ENCODE peak calls at places on chromosome 19, in seven cellular contexts. R is WERI-Rb-1, O is left ventricle myocardium inferior, E is left lung, M is IMR-90, L is AG10803, Q is astrocyte of the spinal cord. H is an unnamed sample.

GRCh38 chr19:45643927-45644771 is 5.0 kb upstream of the EML2 start:
- DNase-seq in Q (no peak), O (no peak), L (no peak), M (no peak), E (no peak), R (no peak), H (no peak)

GRCh38 chr19:50314724-50315700 is 14.2 kb downstream of the KCNC3 start:
- DNase-seq in E (no peak), R (no peak), Q (no peak), L (no peak), M (no peak), O (no peak), H (no peak)

GRCh38 chr19:19649159-19649558 is 5.7 kb upstream of the GMIP start:
- DNase-seq in M (no peak), L (no peak), O (no peak), R (no peak), E (no peak), Q (no peak), H (no peak)

GRCh38 chr19:6738726-6739389 is 622 bp upstream of the TRIP10 start:
- DNase-seq in Q (no peak), L (no peak), R (peak), E (no peak), M (peak), O (peak), H (no peak)

GRCh38 chr19:50728084-50728737 is 5.0 kb downstream of the CLEC11A start:
- DNase-seq in L (peak), O (peak), Q (peak), R (peak), M (peak), E (peak), H (no peak)

GRCh38 chr19:20273951-20274578 is 107.1 kb downstream of the ZNF486 start:
- DNase-seq in R (no peak), E (no peak), M (no peak), O (no peak), Q (no peak), L (no peak), H (no peak)

GRCh38 chr19:33235269-33235995 is 9.8 kb upstream of the SLC7A10 start:
- DNase-seq in M (peak), E (peak), Q (peak), O (peak), R (peak), L (peak), H (peak)

GRCh38 chr19:30649934-30650614 is 277.9 kb downstream of the ZNF536 start:
- DNase-seq in O (no peak), Q (peak), L (peak), E (no peak), R (peak), M (peak), H (peak)

GRCh38 chr19:38034153-38034835 is 127.3 kb downstream of the SIPA1L3 start:
- DNase-seq in R (no peak), E (no peak), Q (peak), O (no peak), M (peak), L (no peak), H (no peak)

GRCh38 chr19:31675187-31675913 is 326.1 kb upstream of the TSHZ3 start:
- DNase-seq in O (no peak), E (no peak), M (peak), L (peak), Q (peak), R (no peak), H (no peak)

GRCh38 chr19:47628058-47628771 is 19.3 kb downstream of the BICRA start:
- DNase-seq in Q (no peak), E (no peak), L (no peak), M (no peak), R (no peak), O (no peak), H (no peak)

GRCh38 chr19:33767898-33768413 is 28.7 kb upstream of the KCTD15 start:
- DNase-seq in E (no peak), M (peak), Q (peak), L (no peak), R (no peak), O (no peak), H (peak)

GRCh38 chr19:38057954-38058690 is 151.1 kb downstream of the SIPA1L3 start:
- DNase-seq in L (no peak), M (no peak), Q (no peak), R (peak), E (peak), O (no peak), H (no peak)

GRCh38 chr19:18418034-18418724 is 1.0 kb upstream of the SSBP4 start:
- DNase-seq in E (peak), Q (no peak), M (no peak), R (no peak), O (no peak), L (no peak), H (no peak)
- H3K4me3 ChIP-seq in E (peak), Q (no peak), M (peak), R (no peak), O (peak), L (peak), H (no peak)

GRCh38 chr19:1791879-1792278 is 20.2 kb downstream of the ATP8B3 start:
- DNase-seq in O (no peak), M (no peak), R (no peak), E (no peak), L (no peak), Q (no peak), H (no peak)

GRCh38 chr19:1789282-1790020 is 22.6 kb downstream of the ATP8B3 start:
- DNase-seq in L (no peak), Q (no peak), E (no peak), R (no peak), M (no peak), O (no peak), H (no peak)

GRCh38 chr19:1796395-1797142 is 15.5 kb downstream of the ATP8B3 start:
- DNase-seq in O (no peak), M (no peak), L (no peak), R (no peak), Q (no peak), E (no peak), H (no peak)

GRCh38 chr19:1790054-1790762 is 21.9 kb downstream of the ATP8B3 start:
- DNase-seq in O (no peak), M (no peak), R (no peak), L (no peak), E (no peak), Q (no peak), H (peak)

DNA sequence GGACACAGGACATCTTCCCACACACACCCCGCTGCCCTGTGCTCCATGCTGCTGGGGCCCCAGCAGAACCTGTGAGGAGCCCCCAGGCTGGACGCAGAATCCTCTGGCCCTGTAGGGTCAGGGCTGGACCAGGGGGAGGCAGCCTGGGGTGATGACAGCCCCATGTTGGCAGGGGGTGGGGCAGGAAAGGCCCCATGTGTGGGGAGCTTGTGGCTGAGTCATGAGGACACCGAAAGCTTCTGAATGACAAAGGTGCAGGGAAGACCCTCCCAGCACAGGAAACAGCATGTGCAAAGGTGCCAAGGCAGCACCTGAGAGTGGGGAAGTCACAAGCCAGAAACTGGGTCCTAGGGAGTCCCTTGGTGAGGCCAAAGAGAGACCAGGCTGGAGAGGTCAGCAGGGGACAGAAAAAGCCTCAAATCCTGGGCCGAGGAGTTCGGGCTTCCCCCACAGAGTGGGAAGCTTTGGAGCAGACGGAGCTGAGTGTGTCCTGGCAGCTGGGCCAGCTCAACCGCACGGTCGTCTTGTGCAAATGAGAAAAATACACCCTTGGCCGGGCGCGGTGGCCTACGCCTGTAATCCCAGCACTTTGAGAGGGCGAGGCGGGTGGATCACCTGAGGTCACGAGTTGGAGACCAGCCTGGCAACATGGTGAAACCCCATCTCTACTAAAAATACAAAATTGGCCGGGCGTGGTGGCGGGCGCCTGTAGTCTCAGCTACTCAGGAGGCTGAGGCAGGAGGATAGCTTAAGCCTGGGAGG is 17.5 kb downstream of the ATP8B3 start:
- DNase-seq in O (no peak), Q (no peak), L (no peak), E (no peak), M (no peak), R (peak), H (no peak)
- H3K4me3 ChIP-seq in O (no peak), Q (no peak), L (no peak), E (no peak), M (no peak), R (no peak), H (no peak)

GRCh38 chr19:11611730-11612129 is 14.4 kb downstream of the ZNF627 start:
- DNase-seq in Q (no peak), L (no peak), R (no peak), E (no peak), O (no peak), M (no peak), H (no peak)

GRCh38 chr19:11612816-11613511 is 15.7 kb downstream of the ZNF627 start:
- DNase-seq in L (no peak), R (no peak), M (no peak), O (no peak), Q (no peak), E (no peak), H (peak)

GRCh38 chr19:11617207-11618062 is 20.2 kb downstream of the ZNF627 start:
- DNase-seq in E (no peak), L (no peak), M (no peak), O (no peak), Q (peak), R (no peak), H (no peak)
- H3K4me3 ChIP-seq in E (no peak), L (no peak), M (no peak), O (no peak), Q (no peak), R (no peak), H (no peak)

GRCh38 chr19:13040232-13040915 is 45.1 kb downstream of the NFIX start:
- DNase-seq in E (no peak), L (peak), M (no peak), O (no peak), R (no peak), Q (no peak), H (no peak)

GRCh38 chr19:13039211-13039789 is 44.0 kb downstream of the NFIX start:
- DNase-seq in E (no peak), O (no peak), Q (no peak), L (no peak), R (no peak), M (no peak), H (no peak)

GRCh38 chr19:13042443-13043130 is 47.3 kb downstream of the NFIX start:
- DNase-seq in O (no peak), E (no peak), L (peak), R (no peak), M (peak), Q (no peak), H (no peak)

GRCh38 chr19:13038306-13039210 is 43.3 kb downstream of the NFIX start:
- DNase-seq in Q (no peak), O (no peak), L (no peak), E (no peak), M (no peak), R (no peak), H (no peak)

DNA sequence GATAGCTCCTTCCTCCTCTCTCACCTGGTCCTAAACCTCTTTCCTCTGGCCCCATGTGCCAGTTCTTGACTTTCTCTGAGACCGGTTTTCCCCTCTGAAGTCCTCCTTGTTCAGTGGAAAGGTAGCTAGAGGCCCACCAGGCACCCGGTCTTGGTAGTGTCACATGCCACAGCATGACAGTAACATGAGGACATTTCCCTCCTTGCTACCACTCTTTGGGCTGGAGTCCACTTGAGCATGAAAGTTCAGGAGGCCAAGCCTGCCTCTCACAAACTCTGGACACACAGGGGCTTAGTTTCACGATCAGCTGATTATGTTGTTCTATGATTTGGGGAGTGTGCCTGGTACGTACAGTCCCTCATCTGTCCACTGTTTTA is 45.6 kb downstream of the NFIX start:
- DNase-seq in L (no peak), R (no peak), Q (no peak), M (no peak), E (no peak), O (no peak), H (no peak)
- H3K4me3 ChIP-seq in L (peak), R (no peak), Q (no peak), M (no peak), E (no peak), O (no peak), H (no peak)

GRCh38 chr19:2540251-2540645 is 64.3 kb downstream of the GADD45B start:
- DNase-seq in L (no peak), O (no peak), R (no peak), M (no peak), Q (no peak), E (no peak), H (no peak)
- H3K4me3 ChIP-seq in L (peak), O (peak), R (no peak), M (peak), Q (no peak), E (no peak), H (no peak)

DNA sequence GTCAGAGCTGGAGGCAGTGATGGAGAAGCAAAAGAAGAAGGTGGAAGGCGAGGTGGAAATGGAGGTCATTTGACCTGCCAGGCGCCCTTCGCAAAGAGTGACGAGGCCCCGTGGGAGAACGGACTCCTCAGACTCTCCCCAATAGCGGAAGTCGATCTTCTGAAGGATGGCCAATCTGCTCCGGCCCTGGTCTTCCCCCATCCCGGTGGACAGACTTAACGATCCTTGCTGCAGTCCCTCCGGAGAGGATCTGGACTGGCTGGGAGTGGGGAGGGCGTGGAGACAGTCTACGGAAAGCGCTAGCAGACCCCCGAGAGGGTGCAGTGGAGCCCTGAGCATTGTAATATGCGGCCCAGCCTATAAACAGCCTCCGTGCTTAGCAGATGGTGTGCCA is 11.9 kb downstream of the EPS8L1 start:
- DNase-seq in R (no peak), L (peak), Q (peak), M (peak), O (no peak), E (no peak), H (no peak)
- H3K4me3 ChIP-seq in R (peak), L (peak), Q (peak), M (peak), O (peak), E (peak), H (no peak)

GRCh38 chr19:40322271-40322610 is 26.0 kb downstream of the C19orf47 start:
- DNase-seq in L (no peak), Q (no peak), M (no peak), O (no peak), E (no peak), R (no peak), H (no peak)
- H3K4me3 ChIP-seq in L (no peak), Q (no peak), M (no peak), O (no peak), E (no peak), R (no peak), H (no peak)